ENCODE peak calls at places on chromosomes 12 and 14, in six cellular contexts. One of them, this sample, is unnamed.

GRCh38 chr12:8968761-8969160 is 19.3 kb upstream of the M6PR start:
- DNase-seq in astrocyte of the spinal cord: no peak
- DNase-seq in stomach: no peak
- DNase-seq in fibroblast of lung: no peak
- DNase-seq in GM23338: no peak
- DNase-seq in lower leg skin: no peak
- DNase-seq in this sample: no peak

GRCh38 chr12:79444089-79444488 is 246.7 kb downstream of the PAWR start:
- DNase-seq in astrocyte of the spinal cord: peak
- DNase-seq in stomach: no peak
- DNase-seq in fibroblast of lung: peak
- DNase-seq in GM23338: no peak
- DNase-seq in lower leg skin: no peak
- DNase-seq in this sample: no peak

GRCh38 chr14:22549981-22550670 is 38.9 kb downstream of the DAD1 start:
- DNase-seq in astrocyte of the spinal cord: peak
- DNase-seq in stomach: no peak
- DNase-seq in fibroblast of lung: no peak
- DNase-seq in GM23338: peak
- DNase-seq in lower leg skin: no peak
- DNase-seq in this sample: no peak

GRCh38 chr14:74577247-74577947 is 34.6 kb downstream of the LTBP2 start:
- DNase-seq in astrocyte of the spinal cord: no peak
- DNase-seq in stomach: no peak
- DNase-seq in fibroblast of lung: peak
- DNase-seq in GM23338: no peak
- DNase-seq in lower leg skin: no peak
- DNase-seq in this sample: no peak

GRCh38 chr12:70049596-70050360 is 193.5 kb upstream of the CNOT2 start:
- DNase-seq in astrocyte of the spinal cord: no peak
- DNase-seq in stomach: no peak
- DNase-seq in fibroblast of lung: no peak
- DNase-seq in GM23338: no peak
- DNase-seq in lower leg skin: no peak
- DNase-seq in this sample: no peak

GRCh38 chr12:87444039-87444438 is 585.2 kb downstream of the C12orf50 start:
- DNase-seq in astrocyte of the spinal cord: no peak
- DNase-seq in stomach: no peak
- DNase-seq in fibroblast of lung: no peak
- DNase-seq in GM23338: no peak
- DNase-seq in lower leg skin: no peak
- DNase-seq in this sample: no peak

GRCh38 chr14:100878271-100879146 is 25.0 kb downstream of the RTL1 start:
- DNase-seq in astrocyte of the spinal cord: no peak
- DNase-seq in stomach: no peak
- DNase-seq in fibroblast of lung: no peak
- DNase-seq in GM23338: no peak
- DNase-seq in lower leg skin: no peak
- DNase-seq in this sample: no peak

GRCh38 chr12:11798856-11799530 is 149.5 kb downstream of the ETV6 start:
- DNase-seq in astrocyte of the spinal cord: peak
- DNase-seq in stomach: no peak
- DNase-seq in fibroblast of lung: peak
- DNase-seq in GM23338: no peak
- DNase-seq in lower leg skin: no peak
- DNase-seq in this sample: no peak

GRCh38 chr14:21268612-21269251 is 510 bp downstream of the HNRNPC start:
- DNase-seq in astrocyte of the spinal cord: peak
- DNase-seq in stomach: peak
- DNase-seq in fibroblast of lung: peak
- DNase-seq in GM23338: peak
- DNase-seq in lower leg skin: peak
- DNase-seq in this sample: peak

GRCh38 chr14:32008602-32009193 is 68.4 kb upstream of the ARHGAP5 start:
- DNase-seq in astrocyte of the spinal cord: no peak
- DNase-seq in stomach: no peak
- DNase-seq in fibroblast of lung: no peak
- DNase-seq in GM23338: no peak
- DNase-seq in lower leg skin: no peak
- DNase-seq in this sample: no peak

GRCh38 chr12:59603735-59604134 is 7.9 kb downstream of the SLC16A7 start:
- DNase-seq in astrocyte of the spinal cord: no peak
- DNase-seq in stomach: no peak
- DNase-seq in fibroblast of lung: no peak
- DNase-seq in GM23338: no peak
- DNase-seq in lower leg skin: no peak
- DNase-seq in this sample: no peak

GRCh38 chr12:18275974-18276373 is 14.7 kb downstream of the PIK3C2G start:
- DNase-seq in astrocyte of the spinal cord: peak
- DNase-seq in stomach: no peak
- DNase-seq in fibroblast of lung: no peak
- DNase-seq in GM23338: no peak
- DNase-seq in lower leg skin: no peak
- DNase-seq in this sample: no peak

GRCh38 chr14:50619569-50620141 is 48.5 kb downstream of the SAV1 start:
- DNase-seq in astrocyte of the spinal cord: peak
- DNase-seq in stomach: no peak
- DNase-seq in fibroblast of lung: peak
- DNase-seq in GM23338: peak
- DNase-seq in lower leg skin: no peak
- DNase-seq in this sample: no peak

GRCh38 chr14:50926851-50927386 is 17.4 kb downstream of the PYGL start:
- DNase-seq in astrocyte of the spinal cord: no peak
- DNase-seq in stomach: no peak
- DNase-seq in fibroblast of lung: no peak
- DNase-seq in GM23338: no peak
- DNase-seq in lower leg skin: no peak
- DNase-seq in this sample: no peak

GRCh38 chr14:84969501-84969900 is 560.4 kb upstream of the FLRT2 start:
- DNase-seq in astrocyte of the spinal cord: no peak
- DNase-seq in stomach: no peak
- DNase-seq in fibroblast of lung: no peak
- DNase-seq in GM23338: no peak
- DNase-seq in lower leg skin: peak
- DNase-seq in this sample: no peak

GRCh38 chr12:89225808-89226368 is 126.4 kb downstream of the DUSP6 start:
- DNase-seq in astrocyte of the spinal cord: peak
- DNase-seq in stomach: peak
- DNase-seq in fibroblast of lung: peak
- DNase-seq in GM23338: peak
- DNase-seq in lower leg skin: peak
- DNase-seq in this sample: no peak

GRCh38 chr14:89085154-89086059 is 261.0 kb downstream of the TTC8 start:
- DNase-seq in astrocyte of the spinal cord: no peak
- DNase-seq in stomach: no peak
- DNase-seq in fibroblast of lung: no peak
- DNase-seq in GM23338: no peak
- DNase-seq in lower leg skin: no peak
- DNase-seq in this sample: no peak

GRCh38 chr14:66425402-66425801 is 60.8 kb upstream of the CCDC196 start:
- DNase-seq in astrocyte of the spinal cord: no peak
- DNase-seq in stomach: no peak
- DNase-seq in fibroblast of lung: no peak
- DNase-seq in GM23338: no peak
- DNase-seq in lower leg skin: peak
- DNase-seq in this sample: no peak

GRCh38 chr14:49408187-49408963 is 177.8 kb downstream of the RPS29 start:
- DNase-seq in astrocyte of the spinal cord: peak
- DNase-seq in stomach: no peak
- DNase-seq in fibroblast of lung: peak
- DNase-seq in GM23338: no peak
- DNase-seq in lower leg skin: no peak
- DNase-seq in this sample: no peak

GRCh38 chr12:121921106-121921505 is 2.7 kb downstream of the CFAP251 start:
- DNase-seq in astrocyte of the spinal cord: no peak
- DNase-seq in stomach: no peak
- DNase-seq in fibroblast of lung: no peak
- DNase-seq in GM23338: no peak
- DNase-seq in lower leg skin: no peak
- DNase-seq in this sample: no peak

GRCh38 chr12:121917950-121918678 is at the start of gene CFAP251:
- DNase-seq in astrocyte of the spinal cord: peak
- DNase-seq in stomach: peak
- DNase-seq in fibroblast of lung: peak
- DNase-seq in GM23338: peak
- DNase-seq in lower leg skin: peak
- DNase-seq in this sample: peak

GRCh38 chr12:121915841-121916321 is 2.5 kb upstream of the CFAP251 start:
- DNase-seq in astrocyte of the spinal cord: no peak
- DNase-seq in stomach: no peak
- DNase-seq in fibroblast of lung: no peak
- DNase-seq in GM23338: no peak
- DNase-seq in lower leg skin: no peak
- DNase-seq in this sample: no peak

GRCh38 chr12:121918679-121919038 is 267 bp downstream of the CFAP251 start:
- DNase-seq in astrocyte of the spinal cord: no peak
- DNase-seq in stomach: no peak
- DNase-seq in fibroblast of lung: no peak
- DNase-seq in GM23338: peak
- DNase-seq in lower leg skin: no peak
- DNase-seq in this sample: no peak

DNA sequence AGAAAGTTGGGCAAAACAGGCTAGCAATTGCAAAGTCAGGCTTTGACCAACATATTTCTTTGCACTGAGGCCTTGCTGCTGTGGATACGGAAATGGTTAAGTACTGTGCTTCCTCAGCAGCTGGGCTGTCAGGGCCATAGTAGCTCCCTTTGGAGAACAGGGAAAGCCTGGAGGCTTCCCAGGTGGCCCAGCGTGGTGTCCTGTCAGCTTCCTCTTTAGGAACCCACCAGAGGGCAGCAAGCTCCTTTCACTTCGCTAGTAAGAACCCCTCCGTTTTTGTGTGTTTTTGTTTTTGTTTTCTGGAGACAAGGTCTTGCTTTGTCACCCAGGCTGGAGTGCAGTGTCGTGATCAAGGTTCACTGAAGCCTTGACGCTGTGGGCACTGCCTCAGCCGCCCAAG is 1.7 kb upstream of the CFAP251 start:
- DNase-seq in astrocyte of the spinal cord: peak
- DNase-seq in stomach: no peak
- DNase-seq in fibroblast of lung: peak
- DNase-seq in GM23338: peak
- DNase-seq in lower leg skin: no peak
- DNase-seq in this sample: no peak
- TF ChIP-seq CTCF in astrocyte of the spinal cord: peak
- TF ChIP-seq CTCF in stomach: no peak
- TF ChIP-seq CTCF in fibroblast of lung: peak
- TF ChIP-seq CTCF in GM23338: peak
- TF ChIP-seq CTCF in lower leg skin: no peak
- TF ChIP-seq CTCF in this sample: peak

GRCh38 chr12:112322882-112323547 is 59.2 kb downstream of the HECTD4 start:
- DNase-seq in astrocyte of the spinal cord: no peak
- DNase-seq in stomach: no peak
- DNase-seq in fibroblast of lung: no peak
- DNase-seq in GM23338: peak
- DNase-seq in lower leg skin: no peak
- DNase-seq in this sample: no peak

GRCh38 chr12:112325648-112326207 is 56.5 kb downstream of the HECTD4 start:
- DNase-seq in astrocyte of the spinal cord: no peak
- DNase-seq in stomach: no peak
- DNase-seq in fibroblast of lung: no peak
- DNase-seq in GM23338: no peak
- DNase-seq in lower leg skin: no peak
- DNase-seq in this sample: no peak

GRCh38 chr12:112325157-112325556 is 57.1 kb downstream of the HECTD4 start:
- DNase-seq in astrocyte of the spinal cord: no peak
- DNase-seq in stomach: no peak
- DNase-seq in fibroblast of lung: no peak
- DNase-seq in GM23338: no peak
- DNase-seq in lower leg skin: no peak
- DNase-seq in this sample: no peak

GRCh38 chr12:112328411-112329124 is 53.7 kb downstream of the HECTD4 start:
- DNase-seq in astrocyte of the spinal cord: no peak
- DNase-seq in stomach: no peak
- DNase-seq in fibroblast of lung: peak
- DNase-seq in GM23338: no peak
- DNase-seq in lower leg skin: no peak
- DNase-seq in this sample: no peak

GRCh38 chr12:112327209-112327930 is 54.9 kb downstream of the HECTD4 start:
- DNase-seq in astrocyte of the spinal cord: no peak
- DNase-seq in stomach: no peak
- DNase-seq in fibroblast of lung: no peak
- DNase-seq in GM23338: no peak
- DNase-seq in lower leg skin: no peak
- DNase-seq in this sample: no peak
- H3K4me3 ChIP-seq in astrocyte of the spinal cord: no peak
- H3K4me3 ChIP-seq in stomach: no peak
- H3K4me3 ChIP-seq in fibroblast of lung: no peak
- H3K4me3 ChIP-seq in GM23338: no peak
- H3K4me3 ChIP-seq in lower leg skin: no peak
- H3K4me3 ChIP-seq in this sample: no peak

GRCh38 chr12:95953000-95953399 is 9.9 kb downstream of the AMDHD1 start:
- DNase-seq in astrocyte of the spinal cord: no peak
- DNase-seq in stomach: no peak
- DNase-seq in fibroblast of lung: no peak
- DNase-seq in GM23338: no peak
- DNase-seq in lower leg skin: no peak
- DNase-seq in this sample: no peak

GRCh38 chr12:95949801-95950206 is 6.7 kb downstream of the AMDHD1 start:
- DNase-seq in astrocyte of the spinal cord: no peak
- DNase-seq in stomach: no peak
- DNase-seq in fibroblast of lung: no peak
- DNase-seq in GM23338: no peak
- DNase-seq in lower leg skin: no peak
- DNase-seq in this sample: no peak

GRCh38 chr12:95956557-95957145 is 13.5 kb downstream of the AMDHD1 start:
- DNase-seq in astrocyte of the spinal cord: no peak
- DNase-seq in stomach: no peak
- DNase-seq in fibroblast of lung: no peak
- DNase-seq in GM23338: peak
- DNase-seq in lower leg skin: no peak
- DNase-seq in this sample: no peak

GRCh38 chr12:95955549-95956159 is 12.5 kb downstream of the AMDHD1 start:
- DNase-seq in astrocyte of the spinal cord: no peak
- DNase-seq in stomach: no peak
- DNase-seq in fibroblast of lung: no peak
- DNase-seq in GM23338: peak
- DNase-seq in lower leg skin: no peak
- DNase-seq in this sample: no peak

GRCh38 chr12:95951515-95951914 is 8.4 kb downstream of the AMDHD1 start:
- DNase-seq in astrocyte of the spinal cord: no peak
- DNase-seq in stomach: no peak
- DNase-seq in fibroblast of lung: no peak
- DNase-seq in GM23338: no peak
- DNase-seq in lower leg skin: no peak
- DNase-seq in this sample: no peak
- TF ChIP-seq CTCF in astrocyte of the spinal cord: no peak
- TF ChIP-seq CTCF in stomach: no peak
- TF ChIP-seq CTCF in fibroblast of lung: no peak
- TF ChIP-seq CTCF in GM23338: no peak
- TF ChIP-seq CTCF in lower leg skin: no peak
- TF ChIP-seq CTCF in this sample: no peak

DNA sequence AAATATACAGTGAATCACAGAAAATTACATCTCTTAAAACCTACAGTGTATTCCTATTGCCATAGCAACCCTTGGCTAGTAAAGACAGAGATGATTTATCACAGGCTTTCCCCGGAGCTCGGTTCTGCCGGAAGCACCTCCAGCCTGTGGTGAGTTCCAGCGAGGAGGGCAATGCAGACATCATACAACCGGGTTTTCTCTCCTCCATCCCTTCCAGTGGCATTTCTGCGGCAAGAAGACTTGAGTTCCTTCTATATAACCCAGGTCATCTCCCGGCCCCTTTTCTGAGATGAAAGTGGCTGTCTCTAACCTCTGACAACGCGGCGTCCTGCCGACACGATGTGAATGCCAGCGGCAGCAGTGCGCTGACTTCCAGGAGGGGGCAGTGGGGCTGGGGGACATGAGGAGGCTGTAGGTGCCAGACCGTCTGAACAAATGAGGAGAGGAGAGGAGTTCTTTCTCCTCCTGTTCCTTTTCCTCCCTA is 68.5 kb upstream of the MAX start:
- DNase-seq in astrocyte of the spinal cord: peak
- DNase-seq in stomach: no peak
- DNase-seq in fibroblast of lung: peak
- DNase-seq in GM23338: peak
- DNase-seq in lower leg skin: no peak
- DNase-seq in this sample: no peak
- H3K4me3 ChIP-seq in astrocyte of the spinal cord: peak
- H3K4me3 ChIP-seq in stomach: peak
- H3K4me3 ChIP-seq in fibroblast of lung: peak
- H3K4me3 ChIP-seq in GM23338: no peak
- H3K4me3 ChIP-seq in lower leg skin: no peak
- H3K4me3 ChIP-seq in this sample: peak